ENCODE peak calls at places on chromosomes 7 and 10, in six cellular contexts. U is CD8-positive, alpha-beta T cell; D is activated effector memory CD4-positive, alpha-beta T cell treated with anti-CD3 and anti-CD28 coated beads, Interleukin-2, amount 50 U/mL, for 16 hours; M is fibroblast of lung; H is endothelial cell; K is ELR. N is an unnamed sample.

GRCh38 chr10:32376780-32377179 is 29.8 kb upstream of the EPC1 start:
- DNase-seq in U (no peak), D (no peak), M (no peak), H (no peak), K (peak; percentile 13), N (no peak)

GRCh38 chr7:128923411-128923800 is 12.9 kb upstream of the KCP start:
- DNase-seq in U (no peak), D (peak; percentile 36), M (no peak), H (no peak), K (no peak), N (no peak)

GRCh38 chr7:97002555-97003261 is 2.6 kb upstream of the DLX6 start:
- DNase-seq in U (no peak), D (no peak), M (no peak), H (no peak), K (no peak), N (no peak)

GRCh38 chr7:141232286-141233051 is 158.6 kb downstream of the TMEM178B start:
- DNase-seq in U (no peak), D (no peak), M (no peak), H (no peak), K (no peak), N (no peak)

GRCh38 chr7:142569851-142570250 is 179.4 kb upstream of the PRSS1 start:
- DNase-seq in U (no peak), D (no peak), M (peak; percentile 77), H (no peak), K (no peak), N (no peak)

GRCh38 chr10:72095195-72095594 is 6.8 kb upstream of the SPOCK2 start:
- DNase-seq in U (no peak), D (no peak), M (no peak), H (no peak), K (no peak), N (no peak)

GRCh38 chr10:46525824-46526681 is 30.4 kb downstream of the GPRIN2 start:
- DNase-seq in U (no peak), D (no peak), M (peak; percentile 40), H (no peak), K (no peak), N (no peak)

GRCh38 chr7:52719677-52720076 is 315.8 kb upstream of the POM121L12 start:
- DNase-seq in U (no peak), D (no peak), M (peak; percentile 39), H (no peak), K (no peak), N (no peak)

GRCh38 chr10:110859947-110860376 is 11.8 kb upstream of the PDCD4 start:
- DNase-seq in U (no peak), D (no peak), M (peak; percentile 34), H (no peak), K (no peak), N (no peak)